ENCODE peak calls at places on chromosome 21, in seven cellular contexts. One of them, this sample, is unnamed.

GRCh38 chr21:17780539-17780938 is 38.6 kb downstream of the C21orf91 start:
- DNase-seq in PC-3: no peak
- DNase-seq in A673: peak
- DNase-seq in dorsolateral prefrontal cortex: no peak
- DNase-seq in Caco-2: no peak
- DNase-seq in BJ: no peak
- DNase-seq in A549: no peak
- DNase-seq in this sample: peak

GRCh38 chr21:44801468-44802395 is at the start of gene UBE2G2:
- DNase-seq in PC-3: peak
- DNase-seq in A673: peak
- DNase-seq in dorsolateral prefrontal cortex: peak
- DNase-seq in Caco-2: peak
- DNase-seq in BJ: no peak
- DNase-seq in A549: peak
- DNase-seq in this sample: peak

GRCh38 chr21:45358711-45359310 is 46.2 kb upstream of the COL18A1 start:
- DNase-seq in PC-3: no peak
- DNase-seq in A673: no peak
- DNase-seq in dorsolateral prefrontal cortex: no peak
- DNase-seq in Caco-2: no peak
- DNase-seq in BJ: no peak
- DNase-seq in A549: no peak
- DNase-seq in this sample: no peak

GRCh38 chr21:18248171-18248570 is 3.5 kb downstream of the CHODL start:
- DNase-seq in PC-3: no peak
- DNase-seq in A673: no peak
- DNase-seq in dorsolateral prefrontal cortex: no peak
- DNase-seq in Caco-2: no peak
- DNase-seq in BJ: no peak
- DNase-seq in A549: no peak
- DNase-seq in this sample: no peak

GRCh38 chr21:34886554-34887385 is 162.3 kb downstream of the RUNX1 start:
- DNase-seq in PC-3: peak
- DNase-seq in A673: no peak
- DNase-seq in dorsolateral prefrontal cortex: no peak
- DNase-seq in Caco-2: peak
- DNase-seq in BJ: no peak
- DNase-seq in A549: no peak
- DNase-seq in this sample: peak

GRCh38 chr21:34545079-34545884 is 33.3 kb upstream of the KCNE1 start:
- DNase-seq in PC-3: peak
- DNase-seq in A673: no peak
- DNase-seq in dorsolateral prefrontal cortex: no peak
- DNase-seq in Caco-2: peak
- DNase-seq in BJ: peak
- DNase-seq in A549: peak
- DNase-seq in this sample: peak

GRCh38 chr21:37207441-37208009 is 59.6 kb downstream of the VPS26C start:
- DNase-seq in PC-3: peak
- DNase-seq in A673: no peak
- DNase-seq in dorsolateral prefrontal cortex: no peak
- DNase-seq in Caco-2: no peak
- DNase-seq in BJ: no peak
- DNase-seq in A549: no peak
- DNase-seq in this sample: peak

GRCh38 chr21:31386006-31386405 is 41.9 kb upstream of the TIAM1 start:
- DNase-seq in PC-3: no peak
- DNase-seq in A673: no peak
- DNase-seq in dorsolateral prefrontal cortex: no peak
- DNase-seq in Caco-2: no peak
- DNase-seq in BJ: no peak
- DNase-seq in A549: no peak
- DNase-seq in this sample: no peak

GRCh38 chr21:31182231-31183129 is 144.2 kb upstream of the KRTAP19-8 start:
- DNase-seq in PC-3: no peak
- DNase-seq in A673: no peak
- DNase-seq in dorsolateral prefrontal cortex: no peak
- DNase-seq in Caco-2: no peak
- DNase-seq in BJ: no peak
- DNase-seq in A549: no peak
- DNase-seq in this sample: no peak

GRCh38 chr21:44892536-44893277 is 19.2 kb upstream of the PTTG1IP start:
- DNase-seq in PC-3: peak
- DNase-seq in A673: peak
- DNase-seq in dorsolateral prefrontal cortex: no peak
- DNase-seq in Caco-2: peak
- DNase-seq in BJ: no peak
- DNase-seq in A549: no peak
- DNase-seq in this sample: peak

GRCh38 chr21:21624674-21625073 is 626.5 kb downstream of the NCAM2 start:
- DNase-seq in PC-3: no peak
- DNase-seq in A673: no peak
- DNase-seq in dorsolateral prefrontal cortex: no peak
- DNase-seq in Caco-2: no peak
- DNase-seq in BJ: no peak
- DNase-seq in A549: no peak
- DNase-seq in this sample: no peak

GRCh38 chr21:44910229-44911065 is 10.3 kb downstream of the ITGB2 start:
- DNase-seq in PC-3: no peak
- DNase-seq in A673: no peak
- DNase-seq in dorsolateral prefrontal cortex: no peak
- DNase-seq in Caco-2: no peak
- DNase-seq in BJ: no peak
- DNase-seq in A549: no peak
- DNase-seq in this sample: no peak

GRCh38 chr21:26776320-26777021 is 68.7 kb downstream of the ADAMTS1 start:
- DNase-seq in PC-3: peak
- DNase-seq in A673: no peak
- DNase-seq in dorsolateral prefrontal cortex: no peak
- DNase-seq in Caco-2: no peak
- DNase-seq in BJ: peak
- DNase-seq in A549: no peak
- DNase-seq in this sample: no peak

GRCh38 chr21:43734830-43735229 is 15.9 kb downstream of the PDXK start:
- DNase-seq in PC-3: no peak
- DNase-seq in A673: no peak
- DNase-seq in dorsolateral prefrontal cortex: no peak
- DNase-seq in Caco-2: no peak
- DNase-seq in BJ: no peak
- DNase-seq in A549: no peak
- DNase-seq in this sample: no peak

GRCh38 chr21:17858764-17859163 is 39.6 kb upstream of the C21orf91 start:
- DNase-seq in PC-3: no peak
- DNase-seq in A673: no peak
- DNase-seq in dorsolateral prefrontal cortex: peak
- DNase-seq in Caco-2: no peak
- DNase-seq in BJ: no peak
- DNase-seq in A549: no peak
- DNase-seq in this sample: no peak

GRCh38 chr21:16280731-16281130 is 550.9 kb downstream of the USP25 start:
- DNase-seq in PC-3: no peak
- DNase-seq in A673: no peak
- DNase-seq in dorsolateral prefrontal cortex: no peak
- DNase-seq in Caco-2: no peak
- DNase-seq in BJ: no peak
- DNase-seq in A549: no peak
- DNase-seq in this sample: no peak

GRCh38 chr21:16285646-16286223 is 556.0 kb downstream of the USP25 start:
- DNase-seq in PC-3: no peak
- DNase-seq in A673: no peak
- DNase-seq in dorsolateral prefrontal cortex: no peak
- DNase-seq in Caco-2: no peak
- DNase-seq in BJ: no peak
- DNase-seq in A549: no peak
- DNase-seq in this sample: no peak

GRCh38 chr21:16279658-16280581 is 550.1 kb downstream of the USP25 start:
- DNase-seq in PC-3: no peak
- DNase-seq in A673: no peak
- DNase-seq in dorsolateral prefrontal cortex: peak
- DNase-seq in Caco-2: peak
- DNase-seq in BJ: peak
- DNase-seq in A549: peak
- DNase-seq in this sample: no peak
- TF ChIP-seq CTCF in PC-3: no peak
- TF ChIP-seq CTCF in A673: no peak
- TF ChIP-seq CTCF in dorsolateral prefrontal cortex: no peak
- TF ChIP-seq CTCF in Caco-2: no peak
- TF ChIP-seq CTCF in BJ: no peak
- TF ChIP-seq CTCF in A549: no peak
- TF ChIP-seq CTCF in this sample: no peak

DNA sequence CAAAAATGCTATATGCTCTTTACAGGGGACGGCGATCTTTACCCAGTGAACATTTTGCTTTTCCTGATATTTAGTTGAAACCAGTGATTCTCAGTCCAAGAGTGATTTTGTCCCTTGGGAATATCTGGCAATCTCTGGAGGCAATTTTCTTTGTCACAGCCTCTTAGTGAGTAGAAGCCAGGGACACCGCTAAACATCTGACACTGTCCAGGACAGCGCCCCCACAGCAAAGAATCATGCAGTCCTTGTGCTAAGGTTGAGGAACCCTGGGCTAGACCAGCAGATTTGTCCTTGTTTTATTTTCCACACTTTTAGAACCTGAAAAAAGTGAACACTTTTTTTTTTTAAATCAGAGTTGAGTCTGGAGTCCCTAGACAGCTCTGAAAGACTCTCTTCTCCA is 13.1 kb downstream of the EVA1C start:
- DNase-seq in PC-3: no peak
- DNase-seq in A673: peak
- DNase-seq in dorsolateral prefrontal cortex: no peak
- DNase-seq in Caco-2: no peak
- DNase-seq in BJ: no peak
- DNase-seq in A549: no peak
- DNase-seq in this sample: no peak
- TF ChIP-seq CTCF in PC-3: peak
- TF ChIP-seq CTCF in A673: peak
- TF ChIP-seq CTCF in dorsolateral prefrontal cortex: no peak
- TF ChIP-seq CTCF in Caco-2: no peak
- TF ChIP-seq CTCF in BJ: no peak
- TF ChIP-seq CTCF in A549: no peak
- TF ChIP-seq CTCF in this sample: no peak

GRCh38 chr21:38805282-38806152 is at the start of gene ETS2:
- DNase-seq in PC-3: peak
- DNase-seq in A673: peak
- DNase-seq in dorsolateral prefrontal cortex: peak
- DNase-seq in Caco-2: peak
- DNase-seq in BJ: no peak
- DNase-seq in A549: peak
- DNase-seq in this sample: peak

GRCh38 chr21:38804617-38805281 is 980 bp upstream of the ETS2 start:
- DNase-seq in PC-3: peak
- DNase-seq in A673: peak
- DNase-seq in dorsolateral prefrontal cortex: no peak
- DNase-seq in Caco-2: peak
- DNase-seq in BJ: no peak
- DNase-seq in A549: peak
- DNase-seq in this sample: peak

GRCh38 chr21:38807481-38807880 is 1.8 kb downstream of the ETS2 start:
- DNase-seq in PC-3: no peak
- DNase-seq in A673: peak
- DNase-seq in dorsolateral prefrontal cortex: no peak
- DNase-seq in Caco-2: no peak
- DNase-seq in BJ: no peak
- DNase-seq in A549: no peak
- DNase-seq in this sample: no peak

GRCh38 chr21:38806942-38807284 is 1.2 kb downstream of the ETS2 start:
- DNase-seq in PC-3: peak
- DNase-seq in A673: peak
- DNase-seq in dorsolateral prefrontal cortex: no peak
- DNase-seq in Caco-2: no peak
- DNase-seq in BJ: no peak
- DNase-seq in A549: no peak
- DNase-seq in this sample: no peak

GRCh38 chr21:38806153-38806941 is 618 bp downstream of the ETS2 start:
- DNase-seq in PC-3: no peak
- DNase-seq in A673: peak
- DNase-seq in dorsolateral prefrontal cortex: no peak
- DNase-seq in Caco-2: peak
- DNase-seq in BJ: no peak
- DNase-seq in A549: no peak
- DNase-seq in this sample: peak
- TF ChIP-seq CTCF in PC-3: no peak
- TF ChIP-seq CTCF in A673: no peak
- TF ChIP-seq CTCF in dorsolateral prefrontal cortex: no peak
- TF ChIP-seq CTCF in Caco-2: no peak
- TF ChIP-seq CTCF in BJ: peak
- TF ChIP-seq CTCF in A549: no peak
- TF ChIP-seq CTCF in this sample: no peak

GRCh38 chr21:42554251-42554937 is 40.7 kb downstream of the SLC37A1 start:
- DNase-seq in PC-3: no peak
- DNase-seq in A673: no peak
- DNase-seq in dorsolateral prefrontal cortex: peak
- DNase-seq in Caco-2: no peak
- DNase-seq in BJ: no peak
- DNase-seq in A549: no peak
- DNase-seq in this sample: no peak
- TF ChIP-seq CTCF in PC-3: no peak
- TF ChIP-seq CTCF in A673: no peak
- TF ChIP-seq CTCF in dorsolateral prefrontal cortex: no peak
- TF ChIP-seq CTCF in Caco-2: no peak
- TF ChIP-seq CTCF in BJ: no peak
- TF ChIP-seq CTCF in A549: no peak
- TF ChIP-seq CTCF in this sample: no peak

GRCh38 chr21:41045534-41046268 is 122.3 kb upstream of the BACE2 start:
- DNase-seq in PC-3: peak
- DNase-seq in A673: peak
- DNase-seq in dorsolateral prefrontal cortex: no peak
- DNase-seq in Caco-2: peak
- DNase-seq in BJ: no peak
- DNase-seq in A549: peak
- DNase-seq in this sample: peak
- TF ChIP-seq CTCF in PC-3: peak
- TF ChIP-seq CTCF in A673: peak
- TF ChIP-seq CTCF in dorsolateral prefrontal cortex: peak
- TF ChIP-seq CTCF in Caco-2: peak
- TF ChIP-seq CTCF in BJ: no peak
- TF ChIP-seq CTCF in A549: no peak
- TF ChIP-seq CTCF in this sample: peak

This sample was measured in NB4.